ENCODE peak calls at places on chromosomes 11 and 22, in six cellular contexts. Y is lower leg skin, D is NB4, E is heart left ventricle, X is ovary, T is Peyer's patch. H is an unnamed sample.

GRCh38 chr11:76259299-76259908 is 53.1 kb upstream of the WNT11 start:
- DNase-seq in Y (no peak), D (no peak), E (no peak), X (no peak), T (no peak), H (no peak)

GRCh38 chr11:70948855-70949551 is 303.4 kb downstream of the SHANK2 start:
- DNase-seq in Y (no peak), D (no peak), E (no peak), X (no peak), T (no peak), H (no peak)

GRCh38 chr22:39312410-39312809 is 7.0 kb downstream of the RPL3 start:
- DNase-seq in Y (no peak), D (no peak), E (no peak), X (no peak), T (no peak), H (no peak)

GRCh38 chr22:44409211-44409648 is 88.8 kb downstream of the RTL6 start:
- DNase-seq in Y (peak; percentile 64), D (no peak), E (no peak), X (no peak), T (no peak), H (no peak)

GRCh38 chr11:19846654-19847330 is 134.2 kb downstream of the NAV2 start:
- DNase-seq in Y (no peak), D (no peak), E (peak; percentile 35), X (peak; percentile 64), T (no peak), H (no peak)

GRCh38 chr11:12693485-12694181 is 19.4 kb downstream of the TEAD1 start:
- DNase-seq in Y (no peak), D (peak; percentile 50), E (peak; percentile 31), X (peak; percentile 51), T (no peak), H (peak; percentile 6)

GRCh38 chr22:42754658-42755057 is 34.0 kb upstream of the A4GALT start:
- DNase-seq in Y (no peak), D (no peak), E (no peak), X (no peak), T (no peak), H (peak; percentile 88)

GRCh38 chr11:74678591-74679512 is 52.4 kb downstream of the CHRDL2 start:
- DNase-seq in Y (peak; percentile 49), D (no peak), E (peak; percentile 59), X (peak; percentile 21), T (no peak), H (no peak)

GRCh38 chr11:33779849-33780528 is 5.7 kb upstream of the FBXO3 start:
- DNase-seq in Y (no peak), D (no peak), E (no peak), X (no peak), T (no peak), H (no peak)

GRCh38 chr22:27998511-27999410 is 79.7 kb upstream of the PITPNB start:
- DNase-seq in Y (no peak), D (no peak), E (no peak), X (no peak), T (no peak), H (no peak)

GRCh38 chr11:34721646-34722045 is 100.8 kb downstream of the EHF start:
- DNase-seq in Y (no peak), D (no peak), E (no peak), X (no peak), T (no peak), H (no peak)

GRCh38 chr11:1271002-1271401 is 38.4 kb downstream of the TOLLIP start:
- DNase-seq in Y (no peak), D (no peak), E (peak; percentile 14), X (no peak), T (no peak), H (no peak)

GRCh38 chr11:100908746-100909145 is 220.9 kb downstream of the PGR start:
- DNase-seq in Y (no peak), D (no peak), E (no peak), X (no peak), T (no peak), H (peak; percentile 5)

GRCh38 chr22:46057762-46058420 is 80.9 kb upstream of the WNT7B start:
- DNase-seq in Y (peak; percentile 87), D (no peak), E (peak; percentile 74), X (peak; percentile 41), T (peak; percentile 80), H (no peak)

GRCh38 chr11:1081601-1082311 is 7.1 kb downstream of the MUC2 start:
- DNase-seq in Y (no peak), D (no peak), E (no peak), X (peak; percentile 10), T (no peak), H (no peak)

GRCh38 chr11:62614275-62614674 is 1.2 kb downstream of the ROM1 start:
- DNase-seq in Y (no peak), D (no peak), E (no peak), X (no peak), T (no peak), H (peak; percentile 52)

GRCh38 chr11:62574363-62575057 is 819 bp upstream of the EEF1G start:
- DNase-seq in Y (peak; percentile 90), D (peak; percentile 72), E (peak; percentile 59), X (peak; percentile 51), T (peak; percentile 37), H (no peak)

GRCh38 chr11:118068945-118069612 is 7.8 kb upstream of the TMPRSS4 start:
- DNase-seq in Y (no peak), D (no peak), E (no peak), X (no peak), T (no peak), H (no peak)

GRCh38 chr11:115085461-115086220 is 407.3 kb downstream of the NXPE2 start:
- DNase-seq in Y (no peak), D (no peak), E (no peak), X (no peak), T (no peak), H (no peak)

GRCh38 chr11:84398017-84398626 is 1112.0 kb upstream of the CCDC90B start:
- DNase-seq in Y (no peak), D (peak; percentile 26), E (no peak), X (no peak), T (no peak), H (no peak)

GRCh38 chr22:48784701-48785503 is 1042.8 kb downstream of the BRD1 start:
- DNase-seq in Y (peak; percentile 82), D (no peak), E (no peak), X (no peak), T (no peak), H (no peak)

GRCh38 chr22:22909605-22910271 is 22.1 kb downstream of the IGLL5 start:
- DNase-seq in Y (no peak), D (no peak), E (no peak), X (no peak), T (no peak), H (no peak)

DNA sequence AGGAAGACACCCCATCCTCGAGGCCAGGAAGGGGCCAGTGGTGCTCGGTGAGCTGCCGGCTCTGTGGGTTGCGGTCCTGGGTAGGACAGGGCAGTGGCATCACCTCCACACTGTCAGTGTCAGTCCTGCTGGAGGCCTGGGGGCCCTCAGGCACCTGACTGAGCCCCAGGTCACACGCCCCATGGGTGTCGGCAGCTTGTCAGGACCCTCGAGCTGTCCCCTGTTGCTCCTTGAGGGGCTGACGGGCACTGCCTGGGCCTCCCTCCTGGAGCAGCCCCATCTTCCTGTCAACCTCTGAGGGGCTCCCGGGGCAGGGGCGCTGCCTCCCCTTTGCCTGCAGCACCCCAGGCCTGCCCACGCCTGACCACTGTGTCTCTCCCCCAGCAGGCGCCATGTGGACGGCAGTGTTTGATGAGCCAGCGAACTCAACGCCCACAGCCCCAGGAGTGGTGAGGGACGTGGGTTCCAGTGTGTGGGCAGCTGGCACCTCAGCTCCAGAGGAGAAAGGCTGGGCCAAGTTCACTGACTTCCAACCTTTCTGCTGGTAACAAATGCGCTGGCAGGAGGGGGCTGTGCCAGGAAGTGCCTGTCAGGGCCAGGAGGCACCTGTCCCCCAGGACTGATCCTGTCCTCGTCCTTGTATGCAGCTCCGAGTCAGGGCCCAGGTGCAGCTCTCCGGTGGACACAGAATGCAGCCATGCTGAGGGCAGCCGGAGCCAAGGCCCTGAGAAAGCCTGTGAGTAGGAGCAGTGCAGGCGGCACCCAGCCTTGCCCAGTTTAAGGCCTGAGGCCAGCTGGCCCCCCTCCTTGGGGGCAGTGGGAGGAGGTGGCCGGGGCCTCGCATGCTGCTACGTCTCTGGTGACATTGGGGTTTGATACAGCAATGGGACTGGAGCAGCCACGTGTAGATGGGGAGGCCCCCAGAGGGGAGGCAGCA is 35.3 kb downstream of the SBF1 start:
- DNase-seq in Y (no peak), D (no peak), E (no peak), X (no peak), T (no peak), H (no peak)
- TF ChIP-seq POLR2A in Y (no peak), D (no peak), E (no peak), X (no peak), T (no peak), H (no peak)

DNA sequence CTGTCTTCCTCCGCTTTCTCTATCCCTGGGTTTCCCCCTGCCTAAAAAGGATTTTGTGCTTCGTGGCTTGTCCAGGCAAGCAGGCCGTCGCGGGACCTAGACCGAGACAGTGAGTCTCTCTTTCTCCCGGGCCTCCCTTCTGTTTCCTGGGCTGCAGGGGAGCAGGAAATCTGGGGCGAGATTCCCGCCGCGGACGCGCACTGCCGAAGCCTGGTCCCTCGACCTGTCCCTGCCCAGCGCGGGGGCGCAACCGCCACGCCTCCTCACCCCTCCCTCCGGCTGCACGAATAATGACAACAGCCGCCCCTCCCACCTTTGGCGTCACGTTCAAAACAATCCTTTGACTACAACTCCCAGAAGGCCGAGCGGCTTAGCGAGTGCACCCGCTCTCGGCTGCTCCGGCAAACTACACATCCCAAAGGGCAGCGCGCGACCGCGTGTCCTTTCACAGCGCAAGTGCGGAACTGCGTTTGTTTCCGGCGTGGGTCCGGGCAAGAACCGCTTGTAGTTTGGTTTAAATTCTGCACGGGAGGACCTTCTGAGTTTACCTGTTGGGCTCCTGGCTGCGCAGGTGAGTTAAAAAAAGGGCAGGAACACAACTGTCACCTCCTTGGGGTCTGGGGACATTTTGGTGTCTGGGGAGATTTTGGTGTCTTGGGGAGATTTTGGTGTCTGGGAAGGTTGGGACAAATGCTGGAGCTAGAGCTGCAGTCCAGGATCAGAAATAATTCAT is at the start of gene CLP1:
- DNase-seq in Y (peak; percentile 100), D (peak; percentile 100), E (peak; percentile 100), X (peak; percentile 100), T (peak; percentile 100), H (peak; percentile 98)
- TF ChIP-seq POLR2A in Y (no peak), D (peak; percentile 73), E (peak; percentile 80), X (peak; percentile 80), T (peak; percentile 72), H (peak; percentile 73)

GRCh38 chr22:40419718-40420117 is 49.3 kb downstream of the SGSM3 start:
- DNase-seq in Y (no peak), D (no peak), E (no peak), X (no peak), T (no peak), H (no peak)

GRCh38 chr22:40421082-40421350 is 50.6 kb downstream of the SGSM3 start:
- DNase-seq in Y (no peak), D (no peak), E (no peak), X (no peak), T (no peak), H (no peak)

GRCh38 chr22:40418366-40419201 is 48.2 kb downstream of the SGSM3 start:
- DNase-seq in Y (no peak), D (no peak), E (peak; percentile 69), X (no peak), T (no peak), H (no peak)

GRCh38 chr22:40421941-40422340 is 51.5 kb downstream of the SGSM3 start:
- DNase-seq in Y (no peak), D (no peak), E (no peak), X (no peak), T (no peak), H (no peak)

GRCh38 chr22:40420341-40421081 is 50.1 kb downstream of the SGSM3 start:
- DNase-seq in Y (no peak), D (no peak), E (no peak), X (no peak), T (no peak), H (no peak)
- TF ChIP-seq POLR2A in Y (no peak), D (no peak), E (no peak), X (no peak), T (no peak), H (no peak)

GRCh38 chr11:125494601-125494986 is 1.5 kb downstream of the FEZ1 start:
- DNase-seq in Y (no peak), D (no peak), E (no peak), X (no peak), T (no peak), H (no peak)
- TF ChIP-seq POLR2A in Y (no peak), D (no peak), E (no peak), X (no peak), T (no peak), H (no peak)